ENCODE peak calls at places on chromosomes 2 and 18, in five cellular contexts. P is NCI-H1417; R is thyroid gland; J is stimulated activated CD8-positive, alpha-beta memory T cell treated with anti-CD3 and anti-CD28 coated beads, Interleukin-7, amount 100 ng/mL, for 4 hours; Y is non-pigmented ciliary epithelial cell. K is an unnamed sample.

GRCh38 chr2:3575534-3576324 is 669 bp downstream of the RPS7 start:
- DNase-seq in R (peak), J (no peak), P (no peak), Y (no peak), K (no peak)

GRCh38 chr2:73770725-73771124 is 9.2 kb downstream of the DUSP11 start:
- DNase-seq in J (no peak), R (no peak), P (no peak), Y (no peak), K (no peak)

GRCh38 chr2:102618452-102619413 is 620 bp upstream of the SLC9A2 start:
- DNase-seq in P (peak), R (peak), J (no peak), Y (no peak), K (no peak)

GRCh38 chr2:107062173-107062572 is 176.2 kb upstream of the ST6GAL2 start:
- DNase-seq in J (no peak), P (peak), Y (no peak), R (peak), K (no peak)

GRCh38 chr2:20603791-20604190 is 47.1 kb downstream of the HS1BP3 start:
- DNase-seq in Y (no peak), P (no peak), J (no peak), R (peak), K (no peak)

GRCh38 chr2:215921884-215922283 is 91.5 kb downstream of the MREG start:
- DNase-seq in J (no peak), Y (peak), P (peak), R (no peak), K (peak)

GRCh38 chr2:235383272-235383843 is 110.5 kb upstream of the AGAP1 start:
- DNase-seq in J (no peak), P (no peak), Y (no peak), R (no peak), K (no peak)

GRCh38 chr18:68220458-68220857 is 494.4 kb downstream of the TMX3 start:
- DNase-seq in P (no peak), Y (no peak), R (no peak), J (no peak), K (no peak)

GRCh38 chr18:46071894-46072867 is at the start of gene PSTPIP2:
- DNase-seq in Y (no peak), P (peak), J (peak), R (peak), K (peak)

GRCh38 chr2:42047488-42048317 is at the start of gene PKDCC:
- DNase-seq in J (no peak), P (peak), R (peak), Y (no peak), K (peak)

GRCh38 chr2:120228503-120228902 is 5.3 kb upstream of the TMEM185B start:
- DNase-seq in J (no peak), P (peak), Y (no peak), R (no peak), K (peak)

GRCh38 chr18:23143059-23143831 is 8.0 kb downstream of the CABLES1 start:
- DNase-seq in Y (no peak), P (peak), J (no peak), R (peak), K (peak)

GRCh38 chr2:240526521-240526920 is 31.3 kb downstream of the ANKMY1 start:
- DNase-seq in Y (no peak), J (no peak), P (no peak), R (no peak), K (no peak)

GRCh38 chr2:45024600-45025291 is 15.5 kb upstream of the SIX2 start:
- DNase-seq in P (no peak), R (peak), Y (peak), J (no peak), K (peak)

GRCh38 chr18:25310045-25310444 is 41.9 kb downstream of the ZNF521 start:
- DNase-seq in R (no peak), P (peak), Y (peak), J (no peak), K (peak)

GRCh38 chr2:18552351-18553077 is 7.9 kb downstream of the RDH14 start:
- DNase-seq in J (no peak), R (no peak), P (no peak), Y (no peak), K (peak)

GRCh38 chr2:239725551-239725890 is 299.6 kb downstream of the NDUFA10 start:
- DNase-seq in Y (no peak), P (no peak), J (no peak), R (no peak), K (no peak)

GRCh38 chr2:40734797-40735196 is 282.9 kb upstream of the SLC8A1 start:
- DNase-seq in P (no peak), J (no peak), R (no peak), Y (peak), K (peak)

GRCh38 chr2:82001614-82002013 is 1697.1 kb upstream of the LRRTM1 start:
- DNase-seq in J (no peak), P (no peak), Y (no peak), R (no peak), K (no peak)

GRCh38 chr2:30031184-30031583 is 109.8 kb upstream of the ALK start:
- DNase-seq in P (no peak), Y (no peak), J (no peak), R (no peak), K (no peak)

GRCh38 chr18:68426731-68427315 is 288.1 kb downstream of the TMX3 start:
- DNase-seq in Y (no peak), J (no peak), P (no peak), R (no peak), K (no peak)

GRCh38 chr2:190791347-190791982 is 89.2 kb upstream of the GLS start:
- DNase-seq in J (peak), Y (no peak), P (peak), R (peak), K (peak)

GRCh38 chr2:234468503-234468902 is 28.4 kb downstream of the ARL4C start:
- DNase-seq in J (no peak), P (no peak), Y (no peak), R (no peak), K (no peak)

GRCh38 chr18:7155887-7156286 is 38.3 kb upstream of the LAMA1 start:
- DNase-seq in J (no peak), Y (no peak), P (no peak), R (no peak), K (no peak)

GRCh38 chr18:47987456-47987735 is 56.9 kb upstream of the SMAD2 start:
- DNase-seq in Y (no peak), P (no peak), J (no peak), R (no peak), K (no peak)

GRCh38 chr2:145075454-145076062 is 555.6 kb upstream of the ZEB2 start:
- DNase-seq in P (no peak), R (no peak), Y (no peak), J (no peak), K (no peak)

GRCh38 chr18:47881752-47882455 is 48.6 kb downstream of the SMAD2 start:
- DNase-seq in J (no peak), Y (peak), P (no peak), R (no peak), K (peak)

GRCh38 chr18:46407471-46408166 is 249.4 kb downstream of the LOXHD1 start:
- DNase-seq in P (no peak), R (no peak), J (no peak), Y (no peak), K (no peak)

GRCh38 chr2:144403940-144404339 is 116.0 kb downstream of the ZEB2 start:
- DNase-seq in R (no peak), P (no peak), Y (no peak), J (no peak), K (no peak)

GRCh38 chr2:227728035-227728434 is at the start of gene SCYGR7:
- DNase-seq in P (no peak), Y (no peak), J (no peak), R (no peak), K (no peak)

GRCh38 chr2:97355887-97356286 is 233.8 kb downstream of the ANKRD36B start:
- DNase-seq in J (no peak), R (no peak), Y (no peak), P (no peak), K (peak)

GRCh38 chr2:108855194-108855593 is 68.6 kb downstream of the CCDC138 start:
- DNase-seq in J (no peak), P (peak), Y (no peak), R (no peak), K (peak)

GRCh38 chr2:42567806-42568429 is 514 bp upstream of the MTA3 start:
- DNase-seq in P (peak), Y (no peak), R (peak), J (no peak), K (peak)

GRCh38 chr2:191386938-191387536 is 141.8 kb downstream of the MYO1B start:
- DNase-seq in J (no peak), R (no peak), P (no peak), Y (peak), K (peak)

GRCh38 chr2:23118894-23119293 is 266.1 kb upstream of the KLHL29 start:
- DNase-seq in J (no peak), P (no peak), R (no peak), Y (no peak), K (no peak)

GRCh38 chr2:136751406-136751805 is 13.9 kb upstream of the THSD7B start:
- DNase-seq in R (no peak), J (no peak), Y (no peak), P (no peak), K (no peak)

GRCh38 chr2:219469186-219469724 is 29.4 kb upstream of the GMPPA start:
- DNase-seq in R (no peak), Y (no peak), J (no peak), P (no peak), K (peak)

GRCh38 chr18:51867767-51868166 is 472.2 kb upstream of the DCC start:
- DNase-seq in Y (no peak), J (no peak), P (no peak), R (no peak), K (peak)

GRCh38 chr2:70565039-70565731 is 11.6 kb upstream of the TGFA start:
- DNase-seq in P (no peak), R (no peak), Y (no peak), J (no peak), K (no peak)